ENCODE peak calls at places on chromosomes 4 and X, in six cellular contexts. One of them, this sample, is unnamed.

GRCh38 chrX:45745479-45745878 is 544.8 kb upstream of the DIPK2B start:
- DNase-seq in A549: no peak
- DNase-seq in ecto neural progenitor cell: no peak
- DNase-seq in left ventricle myocardium inferior: no peak
- DNase-seq in tibial artery: no peak
- DNase-seq in pancreas: no peak
- DNase-seq in this sample: no peak

GRCh38 chr4:108527729-108528128 is 92.6 kb upstream of the RPL34 start:
- DNase-seq in A549: no peak
- DNase-seq in ecto neural progenitor cell: no peak
- DNase-seq in left ventricle myocardium inferior: no peak
- DNase-seq in tibial artery: no peak
- DNase-seq in pancreas: no peak
- DNase-seq in this sample: no peak

GRCh38 chrX:130778773-130779172 is 124.2 kb downstream of the ENOX2 start:
- DNase-seq in A549: no peak
- DNase-seq in ecto neural progenitor cell: no peak
- DNase-seq in left ventricle myocardium inferior: no peak
- DNase-seq in tibial artery: no peak
- DNase-seq in pancreas: no peak
- DNase-seq in this sample: no peak

GRCh38 chr4:152822323-152822722 is 42.6 kb downstream of the ARFIP1 start:
- DNase-seq in A549: no peak
- DNase-seq in ecto neural progenitor cell: no peak
- DNase-seq in left ventricle myocardium inferior: no peak
- DNase-seq in tibial artery: no peak
- DNase-seq in pancreas: no peak
- DNase-seq in this sample: no peak

GRCh38 chrX:133676344-133677122 is 261.2 kb upstream of the GPC4 start:
- DNase-seq in A549: no peak
- DNase-seq in ecto neural progenitor cell: no peak
- DNase-seq in left ventricle myocardium inferior: no peak
- DNase-seq in tibial artery: no peak
- DNase-seq in pancreas: no peak
- DNase-seq in this sample: no peak

GRCh38 chrX:57752866-57753265 is 72.8 kb upstream of the NLRP2B start:
- DNase-seq in A549: no peak
- DNase-seq in ecto neural progenitor cell: no peak
- DNase-seq in left ventricle myocardium inferior: no peak
- DNase-seq in tibial artery: no peak
- DNase-seq in pancreas: no peak
- DNase-seq in this sample: no peak

GRCh38 chr4:124431663-124432192 is 280.8 kb downstream of the ANKRD50 start:
- DNase-seq in A549: no peak
- DNase-seq in ecto neural progenitor cell: no peak
- DNase-seq in left ventricle myocardium inferior: no peak
- DNase-seq in tibial artery: no peak
- DNase-seq in pancreas: no peak
- DNase-seq in this sample: no peak

GRCh38 chrX:34810364-34810763 is 132.2 kb upstream of the FAM47B start:
- DNase-seq in A549: no peak
- DNase-seq in ecto neural progenitor cell: no peak
- DNase-seq in left ventricle myocardium inferior: no peak
- DNase-seq in tibial artery: no peak
- DNase-seq in pancreas: no peak
- DNase-seq in this sample: no peak

GRCh38 chrX:70979136-70979762 is 48.4 kb upstream of the SLC7A3 start:
- DNase-seq in A549: peak; percentile 42
- DNase-seq in ecto neural progenitor cell: peak; percentile 37
- DNase-seq in left ventricle myocardium inferior: no peak
- DNase-seq in tibial artery: no peak
- DNase-seq in pancreas: no peak
- DNase-seq in this sample: no peak

GRCh38 chrX:132716006-132716405 is 227.2 kb upstream of the MBNL3 start:
- DNase-seq in A549: no peak
- DNase-seq in ecto neural progenitor cell: no peak
- DNase-seq in left ventricle myocardium inferior: no peak
- DNase-seq in tibial artery: no peak
- DNase-seq in pancreas: no peak
- DNase-seq in this sample: no peak

GRCh38 chr4:155197757-155198156 is 10.7 kb upstream of the NPY2R start:
- DNase-seq in A549: no peak
- DNase-seq in ecto neural progenitor cell: no peak
- DNase-seq in left ventricle myocardium inferior: no peak
- DNase-seq in tibial artery: no peak
- DNase-seq in pancreas: no peak
- DNase-seq in this sample: no peak